ENCODE peak calls at places on chromosomes 6 and 20, in eight cellular contexts. P, H, B, G, N, F, L and Z are unnamed samples.

GRCh38 chr6:84466521-84466920 is 239.1 kb upstream of the CEP162 start:
- DNase-seq in P (peak; percentile 16), H (peak; percentile 6), B (no peak), G (peak; percentile 93), N (no peak), F (no peak), L (no peak), Z (no peak)

GRCh38 chr20:61516398-61517208 is 264.5 kb downstream of the CDH4 start:
- DNase-seq in P (no peak), H (no peak), B (no peak), G (no peak), N (no peak), F (peak; percentile 46), L (no peak), Z (no peak)

GRCh38 chr20:10784337-10785183 is 110.8 kb upstream of the JAG1 start:
- DNase-seq in P (no peak), H (peak; percentile 74), B (no peak), G (no peak), N (no peak), F (no peak), L (no peak), Z (peak; percentile 19)

GRCh38 chr20:24164360-24164759 is 175.8 kb upstream of the GGTLC1 start:
- DNase-seq in P (no peak), H (peak; percentile 67), B (no peak), G (peak; percentile 45), N (no peak), F (no peak), L (no peak), Z (peak; percentile 42)

GRCh38 chr6:105072799-105073199 is 107.0 kb downstream of the POPDC3 start:
- DNase-seq in P (no peak), H (no peak), B (no peak), G (no peak), N (no peak), F (no peak), L (no peak), Z (no peak)

GRCh38 chr6:144647971-144648651 is 363.0 kb downstream of the UTRN start:
- DNase-seq in P (no peak), H (no peak), B (no peak), G (no peak), N (no peak), F (no peak), L (no peak), Z (no peak)

GRCh38 chr6:423062-423798 is 31.7 kb downstream of the IRF4 start:
- DNase-seq in P (no peak), H (no peak), B (no peak), G (no peak), N (no peak), F (no peak), L (no peak), Z (no peak)

GRCh38 chr6:111096246-111096645 is 8.9 kb downstream of the SLC16A10 start:
- DNase-seq in P (no peak), H (no peak), B (no peak), G (no peak), N (peak; percentile 78), F (no peak), L (peak; percentile 91), Z (no peak)

GRCh38 chr6:32879691-32880090 is 25.7 kb downstream of the PSMB9 start:
- DNase-seq in P (no peak), H (peak; percentile 15), B (no peak), G (no peak), N (no peak), F (peak; percentile 70), L (no peak), Z (no peak)

GRCh38 chr6:90183587-90184333 is 112.9 kb downstream of the BACH2 start:
- DNase-seq in P (no peak), H (no peak), B (no peak), G (no peak), N (no peak), F (no peak), L (no peak), Z (no peak)

GRCh38 chr6:71125216-71125615 is 163.4 kb upstream of the OGFRL1 start:
- DNase-seq in P (no peak), H (no peak), B (no peak), G (no peak), N (no peak), F (no peak), L (no peak), Z (no peak)

GRCh38 chr20:46400828-46401477 is 5.5 kb downstream of the ELMO2 start:
- DNase-seq in P (no peak), H (peak; percentile 77), B (no peak), G (peak; percentile 32), N (no peak), F (no peak), L (no peak), Z (no peak)

GRCh38 chr6:38034269-38034914 is 214.9 kb downstream of the ZFAND3 start:
- DNase-seq in P (peak; percentile 23), H (peak; percentile 40), B (no peak), G (peak; percentile 49), N (no peak), F (no peak), L (no peak), Z (no peak)

GRCh38 chr6:38043259-38043753 is 223.8 kb downstream of the ZFAND3 start:
- DNase-seq in P (no peak), H (no peak), B (no peak), G (no peak), N (no peak), F (no peak), L (no peak), Z (no peak)

GRCh38 chr6:38035478-38035877 is 216.0 kb downstream of the ZFAND3 start:
- DNase-seq in P (no peak), H (no peak), B (no peak), G (no peak), N (no peak), F (no peak), L (no peak), Z (no peak)

GRCh38 chr6:38040254-38040653 is 220.7 kb downstream of the ZFAND3 start:
- DNase-seq in P (no peak), H (no peak), B (no peak), G (no peak), N (no peak), F (no peak), L (no peak), Z (no peak)

DNA sequence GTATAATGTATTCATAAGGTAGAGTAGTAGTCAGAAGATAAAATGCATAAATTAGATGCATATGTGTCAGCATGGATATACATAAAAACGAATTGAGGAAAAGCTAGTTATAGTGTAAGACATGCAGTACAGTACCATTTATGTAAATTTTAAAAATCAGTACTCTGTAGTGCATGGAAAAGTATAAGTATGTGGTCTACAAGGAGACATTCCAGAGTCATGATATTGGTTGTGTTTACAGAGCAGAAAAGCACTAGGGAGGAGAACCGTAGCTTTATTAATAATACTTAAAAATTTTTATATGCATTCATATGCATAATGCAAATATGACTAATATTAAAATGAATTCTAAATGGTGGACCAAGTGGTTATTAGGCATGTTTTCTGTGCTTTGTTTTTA is 220.0 kb downstream of the ZFAND3 start:
- DNase-seq in P (no peak), H (no peak), B (no peak), G (no peak), N (no peak), F (no peak), L (no peak), Z (no peak)
- TF ChIP-seq CTCF in P (no peak), H (no peak), B (no peak), G (no peak), N (no peak), F (no peak), L (no peak), Z (no peak)

GRCh38 chr6:150144294-150144868 is 1.5 kb downstream of the PPP1R14C start:
- DNase-seq in P (no peak), H (no peak), B (no peak), G (no peak), N (no peak), F (no peak), L (no peak), Z (no peak)

GRCh38 chr6:150142304-150142656 is 564 bp upstream of the PPP1R14C start:
- DNase-seq in P (no peak), H (peak; percentile 54), B (no peak), G (no peak), N (peak; percentile 47), F (no peak), L (no peak), Z (no peak)

GRCh38 chr6:150140236-150140969 is 2.4 kb upstream of the PPP1R14C start:
- DNase-seq in P (no peak), H (no peak), B (no peak), G (no peak), N (no peak), F (no peak), L (no peak), Z (no peak)

GRCh38 chr6:150143521-150144293 is 863 bp downstream of the PPP1R14C start:
- DNase-seq in P (no peak), H (peak; percentile 32), B (no peak), G (no peak), N (peak; percentile 38), F (no peak), L (no peak), Z (no peak)

GRCh38 chr6:150142657-150143501 is at the start of gene PPP1R14C:
- DNase-seq in P (no peak), H (peak; percentile 82), B (no peak), G (no peak), N (peak; percentile 68), F (no peak), L (no peak), Z (no peak)
- H3K4me3 ChIP-seq in P (peak within 1 kb of the TSS; percentile 60), H (peak within 1 kb of the TSS; percentile 68), B (peak within 1 kb of the TSS; percentile 38), G (no peak within 1 kb of the TSS), N (peak within 1 kb of the TSS; percentile 53), F (peak within 1 kb of the TSS; percentile 43), L (peak within 1 kb of the TSS; percentile 49), Z (peak within 1 kb of the TSS; percentile 58)

GRCh38 chr20:51800132-51800721 is 2.1 kb downstream of the SALL4 start:
- DNase-seq in P (peak; percentile 35), H (peak; percentile 94), B (peak; percentile 82), G (peak; percentile 62), N (peak; percentile 69), F (peak; percentile 88), L (peak; percentile 72), Z (no peak)
- TF ChIP-seq POLR2AphosphoS5 in P (no peak), H (peak; percentile 55), B (peak; percentile 88), G (no peak), N (no peak), F (no peak), L (no peak), Z (no peak)

GRCh38 chr6:53070808-53071207 is 5.6 kb downstream of the FBXO9 start:
- DNase-seq in P (no peak), H (no peak), B (no peak), G (no peak), N (no peak), F (no peak), L (no peak), Z (no peak)
- TF ChIP-seq CTCF in P (no peak), H (no peak), B (no peak), G (no peak), N (no peak), F (no peak), L (no peak), Z (no peak)

GRCh38 chr6:8983202-8983688 is 547.9 kb upstream of the SLC35B3 start:
- DNase-seq in P (peak; percentile 61), H (peak; percentile 85), B (peak; percentile 50), G (peak; percentile 58), N (peak; percentile 63), F (peak; percentile 84), L (peak; percentile 66), Z (no peak)
- H3K4me3 ChIP-seq in P (no peak overlapping the region), H (no peak overlapping the region), B (no peak overlapping the region), G (no peak overlapping the region), N (no peak overlapping the region), F (no peak overlapping the region), L (no peak overlapping the region), Z (no peak overlapping the region)